ENCODE peak calls at places on chromosomes 6 and 20, in ten cellular contexts. One of them, this sample, is unnamed.

GRCh38 chr20:36521526-36521925 is 19.8 kb upstream of the MYL9 start:
- DNase-seq in tibial nerve: no peak
- DNase-seq in astrocyte of the spinal cord: no peak
- DNase-seq in upper lobe of right lung: no peak
- DNase-seq in heart left ventricle: no peak
- DNase-seq in Caco-2: no peak
- DNase-seq in ovary: no peak
- DNase-seq in cardiac fibroblast: no peak
- DNase-seq in GM06990: no peak
- DNase-seq in fibroblast of lung: no peak
- DNase-seq in this sample: no peak

GRCh38 chr6:25732468-25733198 is 21.9 kb upstream of the SLC17A4 start:
- DNase-seq in ovary: no peak
- DNase-seq in fibroblast of lung: no peak
- DNase-seq in tibial nerve: no peak
- DNase-seq in GM06990: no peak
- DNase-seq in upper lobe of right lung: no peak
- DNase-seq in Caco-2: no peak
- DNase-seq in cardiac fibroblast: no peak
- DNase-seq in astrocyte of the spinal cord: no peak
- DNase-seq in heart left ventricle: no peak
- DNase-seq in this sample: no peak

GRCh38 chr20:38258545-38259223 is 1.9 kb downstream of the KIAA1755 start:
- DNase-seq in cardiac fibroblast: no peak
- DNase-seq in tibial nerve: no peak
- DNase-seq in ovary: no peak
- DNase-seq in astrocyte of the spinal cord: no peak
- DNase-seq in Caco-2: no peak
- DNase-seq in upper lobe of right lung: no peak
- DNase-seq in fibroblast of lung: no peak
- DNase-seq in GM06990: no peak
- DNase-seq in heart left ventricle: no peak
- DNase-seq in this sample: no peak

GRCh38 chr6:16299861-16300260 is 61.5 kb downstream of the GMPR start:
- DNase-seq in GM06990: no peak
- DNase-seq in astrocyte of the spinal cord: no peak
- DNase-seq in tibial nerve: no peak
- DNase-seq in fibroblast of lung: no peak
- DNase-seq in cardiac fibroblast: no peak
- DNase-seq in heart left ventricle: no peak
- DNase-seq in upper lobe of right lung: no peak
- DNase-seq in Caco-2: no peak
- DNase-seq in ovary: no peak
- DNase-seq in this sample: no peak

GRCh38 chr6:12355354-12355753 is 65.2 kb downstream of the EDN1 start:
- DNase-seq in fibroblast of lung: no peak
- DNase-seq in upper lobe of right lung: no peak
- DNase-seq in Caco-2: no peak
- DNase-seq in astrocyte of the spinal cord: no peak
- DNase-seq in cardiac fibroblast: no peak
- DNase-seq in ovary: no peak
- DNase-seq in GM06990: no peak
- DNase-seq in heart left ventricle: no peak
- DNase-seq in tibial nerve: no peak
- DNase-seq in this sample: no peak

GRCh38 chr6:84137989-84138575 is 89.4 kb downstream of the CEP162 start:
- DNase-seq in Caco-2: no peak
- DNase-seq in ovary: no peak
- DNase-seq in upper lobe of right lung: no peak
- DNase-seq in GM06990: no peak
- DNase-seq in astrocyte of the spinal cord: peak
- DNase-seq in heart left ventricle: no peak
- DNase-seq in cardiac fibroblast: peak
- DNase-seq in tibial nerve: no peak
- DNase-seq in fibroblast of lung: no peak
- DNase-seq in this sample: no peak

GRCh38 chr6:111743859-111744692 is 129.2 kb downstream of the FYN start:
- DNase-seq in Caco-2: no peak
- DNase-seq in tibial nerve: peak
- DNase-seq in heart left ventricle: peak
- DNase-seq in upper lobe of right lung: no peak
- DNase-seq in fibroblast of lung: peak
- DNase-seq in ovary: no peak
- DNase-seq in cardiac fibroblast: peak
- DNase-seq in astrocyte of the spinal cord: peak
- DNase-seq in GM06990: no peak
- DNase-seq in this sample: no peak

GRCh38 chr20:10453241-10453640 is 18.1 kb downstream of the SLX4IP start:
- DNase-seq in upper lobe of right lung: no peak
- DNase-seq in astrocyte of the spinal cord: no peak
- DNase-seq in ovary: no peak
- DNase-seq in cardiac fibroblast: no peak
- DNase-seq in Caco-2: no peak
- DNase-seq in tibial nerve: no peak
- DNase-seq in GM06990: peak
- DNase-seq in fibroblast of lung: no peak
- DNase-seq in heart left ventricle: peak
- DNase-seq in this sample: no peak

GRCh38 chr6:32116674-32117073 is 7.5 kb upstream of the TNXB start:
- DNase-seq in Caco-2: peak
- DNase-seq in heart left ventricle: no peak
- DNase-seq in astrocyte of the spinal cord: no peak
- DNase-seq in cardiac fibroblast: no peak
- DNase-seq in GM06990: no peak
- DNase-seq in ovary: no peak
- DNase-seq in upper lobe of right lung: no peak
- DNase-seq in fibroblast of lung: no peak
- DNase-seq in tibial nerve: no peak
- DNase-seq in this sample: no peak
- TF ChIP-seq CTCF in Caco-2: peak
- TF ChIP-seq CTCF in heart left ventricle: peak
- TF ChIP-seq CTCF in astrocyte of the spinal cord: peak
- TF ChIP-seq CTCF in cardiac fibroblast: peak
- TF ChIP-seq CTCF in GM06990: peak
- TF ChIP-seq CTCF in ovary: no peak
- TF ChIP-seq CTCF in upper lobe of right lung: peak
- TF ChIP-seq CTCF in fibroblast of lung: peak
- TF ChIP-seq CTCF in tibial nerve: peak
- TF ChIP-seq CTCF in this sample: peak

DNA sequence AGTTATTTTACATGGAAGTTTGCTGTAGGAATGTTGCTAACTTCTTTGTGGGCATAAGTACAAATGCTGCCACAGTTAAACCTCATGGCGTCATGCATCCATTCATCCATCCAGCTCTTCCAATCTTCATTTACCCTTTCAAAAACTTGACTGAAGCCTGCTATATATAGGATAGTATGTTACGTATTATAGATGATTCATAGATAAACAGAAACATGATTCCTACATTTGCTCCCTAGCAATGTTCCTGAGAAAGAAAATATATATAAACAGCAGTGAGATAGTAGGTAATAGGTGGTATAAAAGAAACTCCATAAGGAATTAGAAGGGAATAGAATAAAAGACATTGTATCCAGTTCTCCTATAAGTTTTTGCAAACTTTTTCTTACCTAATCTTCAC is 93.8 kb downstream of the NDUFAF5 start:
- DNase-seq in fibroblast of lung: no peak
- DNase-seq in heart left ventricle: no peak
- DNase-seq in GM06990: no peak
- DNase-seq in ovary: no peak
- DNase-seq in tibial nerve: no peak
- DNase-seq in cardiac fibroblast: no peak
- DNase-seq in astrocyte of the spinal cord: no peak
- DNase-seq in Caco-2: no peak
- DNase-seq in upper lobe of right lung: no peak
- DNase-seq in this sample: no peak
- H3K4me3 ChIP-seq in fibroblast of lung: no peak
- H3K4me3 ChIP-seq in heart left ventricle: no peak
- H3K4me3 ChIP-seq in GM06990: no peak
- H3K4me3 ChIP-seq in ovary: no peak
- H3K4me3 ChIP-seq in tibial nerve: no peak
- H3K4me3 ChIP-seq in cardiac fibroblast: no peak
- H3K4me3 ChIP-seq in astrocyte of the spinal cord: no peak
- H3K4me3 ChIP-seq in Caco-2: no peak
- H3K4me3 ChIP-seq in upper lobe of right lung: no peak
- H3K4me3 ChIP-seq in this sample: no peak

GRCh38 chr20:60136640-60137411 is 178.6 kb downstream of the CDH26 start:
- DNase-seq in Caco-2: no peak
- DNase-seq in heart left ventricle: no peak
- DNase-seq in upper lobe of right lung: no peak
- DNase-seq in cardiac fibroblast: no peak
- DNase-seq in ovary: no peak
- DNase-seq in tibial nerve: no peak
- DNase-seq in fibroblast of lung: no peak
- DNase-seq in GM06990: no peak
- DNase-seq in astrocyte of the spinal cord: no peak
- DNase-seq in this sample: no peak

GRCh38 chr20:60139663-60140446 is 181.6 kb downstream of the CDH26 start:
- DNase-seq in ovary: no peak
- DNase-seq in GM06990: no peak
- DNase-seq in astrocyte of the spinal cord: no peak
- DNase-seq in upper lobe of right lung: no peak
- DNase-seq in cardiac fibroblast: no peak
- DNase-seq in tibial nerve: peak
- DNase-seq in heart left ventricle: no peak
- DNase-seq in fibroblast of lung: no peak
- DNase-seq in Caco-2: no peak
- DNase-seq in this sample: no peak

GRCh38 chr20:60135276-60135675 is 177.1 kb downstream of the CDH26 start:
- DNase-seq in ovary: no peak
- DNase-seq in cardiac fibroblast: no peak
- DNase-seq in tibial nerve: no peak
- DNase-seq in fibroblast of lung: no peak
- DNase-seq in Caco-2: no peak
- DNase-seq in GM06990: no peak
- DNase-seq in heart left ventricle: no peak
- DNase-seq in astrocyte of the spinal cord: no peak
- DNase-seq in upper lobe of right lung: no peak
- DNase-seq in this sample: no peak

GRCh38 chr20:60138263-60139127 is 180.3 kb downstream of the CDH26 start:
- DNase-seq in heart left ventricle: peak
- DNase-seq in ovary: peak
- DNase-seq in Caco-2: no peak
- DNase-seq in astrocyte of the spinal cord: peak
- DNase-seq in tibial nerve: no peak
- DNase-seq in GM06990: peak
- DNase-seq in upper lobe of right lung: peak
- DNase-seq in cardiac fibroblast: no peak
- DNase-seq in fibroblast of lung: peak
- DNase-seq in this sample: peak

GRCh38 chr20:60137657-60138245 is 179.5 kb downstream of the CDH26 start:
- DNase-seq in GM06990: peak
- DNase-seq in astrocyte of the spinal cord: peak
- DNase-seq in heart left ventricle: no peak
- DNase-seq in cardiac fibroblast: no peak
- DNase-seq in tibial nerve: no peak
- DNase-seq in upper lobe of right lung: no peak
- DNase-seq in fibroblast of lung: peak
- DNase-seq in ovary: no peak
- DNase-seq in Caco-2: peak
- DNase-seq in this sample: no peak
- TF ChIP-seq CTCF in GM06990: peak
- TF ChIP-seq CTCF in astrocyte of the spinal cord: peak
- TF ChIP-seq CTCF in heart left ventricle: peak
- TF ChIP-seq CTCF in cardiac fibroblast: peak
- TF ChIP-seq CTCF in tibial nerve: no peak
- TF ChIP-seq CTCF in upper lobe of right lung: peak
- TF ChIP-seq CTCF in fibroblast of lung: peak
- TF ChIP-seq CTCF in ovary: no peak
- TF ChIP-seq CTCF in Caco-2: peak
- TF ChIP-seq CTCF in this sample: peak

GRCh38 chr20:17875981-17876385 is 92.6 kb downstream of the SNX5 start:
- DNase-seq in heart left ventricle: no peak
- DNase-seq in fibroblast of lung: no peak
- DNase-seq in Caco-2: no peak
- DNase-seq in astrocyte of the spinal cord: no peak
- DNase-seq in upper lobe of right lung: no peak
- DNase-seq in ovary: peak
- DNase-seq in GM06990: no peak
- DNase-seq in cardiac fibroblast: peak
- DNase-seq in tibial nerve: no peak
- DNase-seq in this sample: no peak

GRCh38 chr20:17872920-17873319 is 95.7 kb downstream of the SNX5 start:
- DNase-seq in fibroblast of lung: no peak
- DNase-seq in Caco-2: no peak
- DNase-seq in ovary: no peak
- DNase-seq in GM06990: no peak
- DNase-seq in tibial nerve: no peak
- DNase-seq in astrocyte of the spinal cord: no peak
- DNase-seq in cardiac fibroblast: peak
- DNase-seq in upper lobe of right lung: no peak
- DNase-seq in heart left ventricle: no peak
- DNase-seq in this sample: no peak

GRCh38 chr20:17873410-17874270 is 95.0 kb downstream of the SNX5 start:
- DNase-seq in fibroblast of lung: peak
- DNase-seq in GM06990: no peak
- DNase-seq in astrocyte of the spinal cord: peak
- DNase-seq in heart left ventricle: peak
- DNase-seq in tibial nerve: peak
- DNase-seq in Caco-2: no peak
- DNase-seq in upper lobe of right lung: peak
- DNase-seq in cardiac fibroblast: peak
- DNase-seq in ovary: peak
- DNase-seq in this sample: peak

GRCh38 chr20:17874271-17875105 is 94.1 kb downstream of the SNX5 start:
- DNase-seq in GM06990: no peak
- DNase-seq in heart left ventricle: no peak
- DNase-seq in Caco-2: no peak
- DNase-seq in upper lobe of right lung: no peak
- DNase-seq in fibroblast of lung: no peak
- DNase-seq in astrocyte of the spinal cord: no peak
- DNase-seq in tibial nerve: no peak
- DNase-seq in ovary: no peak
- DNase-seq in cardiac fibroblast: no peak
- DNase-seq in this sample: no peak

DNA sequence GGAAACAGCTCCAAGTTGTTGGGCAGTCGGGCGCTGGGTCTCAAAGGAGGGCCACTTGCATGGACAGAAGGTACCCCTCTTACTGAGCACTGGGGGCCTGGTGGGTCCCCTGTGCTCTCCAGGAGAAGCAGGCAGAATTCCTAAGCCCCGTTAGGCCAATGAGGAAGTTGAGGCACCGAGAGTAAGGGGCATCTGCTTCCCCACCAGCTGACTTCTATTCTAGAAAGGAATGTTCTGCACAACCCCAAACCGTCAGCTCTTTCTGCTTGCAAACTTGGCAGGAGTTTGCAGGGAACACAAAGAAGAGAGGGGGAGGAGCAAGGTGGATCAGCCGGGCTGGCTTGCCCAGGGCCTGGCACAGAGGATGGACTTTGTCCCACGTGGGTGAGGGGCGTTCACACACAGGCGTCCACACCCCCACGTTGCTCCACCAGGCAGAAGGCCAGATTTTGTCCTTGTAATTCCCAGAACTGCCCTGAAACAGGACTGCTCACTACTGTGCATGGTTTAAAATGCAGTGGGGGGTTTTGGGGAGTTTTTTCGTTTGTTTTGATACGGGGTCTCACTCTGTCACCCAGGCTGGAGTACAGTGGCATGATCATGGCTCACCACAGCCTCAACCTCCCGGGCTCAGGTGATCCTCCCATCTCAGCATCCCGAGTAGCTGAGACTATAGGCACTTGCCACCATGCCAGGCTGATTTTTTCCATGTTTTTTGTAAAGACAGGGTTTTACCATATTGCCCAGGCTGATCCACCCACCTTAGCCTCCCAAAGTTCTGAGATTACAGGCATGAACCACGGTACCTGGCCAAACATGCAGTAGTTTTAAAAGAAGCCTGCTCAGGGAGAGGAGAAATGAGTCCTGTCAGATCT is 93.3 kb downstream of the SNX5 start:
- DNase-seq in Caco-2: peak
- DNase-seq in ovary: peak
- DNase-seq in tibial nerve: peak
- DNase-seq in astrocyte of the spinal cord: peak
- DNase-seq in fibroblast of lung: peak
- DNase-seq in upper lobe of right lung: peak
- DNase-seq in GM06990: no peak
- DNase-seq in heart left ventricle: peak
- DNase-seq in cardiac fibroblast: peak
- DNase-seq in this sample: peak
- H3K4me3 ChIP-seq in Caco-2: no peak
- H3K4me3 ChIP-seq in ovary: no peak
- H3K4me3 ChIP-seq in tibial nerve: no peak
- H3K4me3 ChIP-seq in astrocyte of the spinal cord: no peak
- H3K4me3 ChIP-seq in fibroblast of lung: no peak
- H3K4me3 ChIP-seq in upper lobe of right lung: no peak
- H3K4me3 ChIP-seq in GM06990: no peak
- H3K4me3 ChIP-seq in heart left ventricle: no peak
- H3K4me3 ChIP-seq in cardiac fibroblast: no peak
- H3K4me3 ChIP-seq in this sample: no peak

This sample was measured in AG09309.